ENCODE peak calls at places on chromosomes 1 and 21, in nine cellular contexts. One of them, this sample, is unnamed.

GRCh38 chr1:159957824-159958268 is 3.8 kb upstream of the SLAMF9 start:
- DNase-seq in IMR-90: no peak
- DNase-seq in glutamatergic neuron: no peak
- DNase-seq in nephron progenitor cell: no peak
- DNase-seq in omental fat pad: no peak
- DNase-seq in Panc1: no peak
- DNase-seq in transverse colon: no peak
- DNase-seq in lower lobe of right lung: no peak
- DNase-seq in brain microvascular endothelial cell: no peak
- DNase-seq in this sample: no peak

GRCh38 chr1:186765446-186765845 is 63.3 kb upstream of the PLA2G4A start:
- DNase-seq in IMR-90: no peak
- DNase-seq in glutamatergic neuron: no peak
- DNase-seq in nephron progenitor cell: no peak
- DNase-seq in omental fat pad: no peak
- DNase-seq in Panc1: no peak
- DNase-seq in transverse colon: no peak
- DNase-seq in lower lobe of right lung: no peak
- DNase-seq in brain microvascular endothelial cell: no peak
- DNase-seq in this sample: no peak

GRCh38 chr1:188906921-188907641 is 1570.6 kb downstream of the BRINP3 start:
- DNase-seq in IMR-90: no peak
- DNase-seq in glutamatergic neuron: no peak
- DNase-seq in nephron progenitor cell: no peak
- DNase-seq in omental fat pad: no peak
- DNase-seq in Panc1: no peak
- DNase-seq in transverse colon: no peak
- DNase-seq in lower lobe of right lung: no peak
- DNase-seq in brain microvascular endothelial cell: no peak
- DNase-seq in this sample: no peak

GRCh38 chr1:50228871-50229384 is 120.2 kb downstream of the ELAVL4 start:
- DNase-seq in IMR-90: no peak
- DNase-seq in glutamatergic neuron: no peak
- DNase-seq in nephron progenitor cell: no peak
- DNase-seq in omental fat pad: no peak
- DNase-seq in Panc1: no peak
- DNase-seq in transverse colon: no peak
- DNase-seq in lower lobe of right lung: no peak
- DNase-seq in brain microvascular endothelial cell: no peak
- DNase-seq in this sample: no peak

GRCh38 chr1:102836991-102837390 is 271.3 kb downstream of the COL11A1 start:
- DNase-seq in IMR-90: no peak
- DNase-seq in glutamatergic neuron: no peak
- DNase-seq in nephron progenitor cell: no peak
- DNase-seq in omental fat pad: no peak
- DNase-seq in Panc1: no peak
- DNase-seq in transverse colon: no peak
- DNase-seq in lower lobe of right lung: no peak
- DNase-seq in brain microvascular endothelial cell: no peak
- DNase-seq in this sample: no peak

GRCh38 chr1:184061396-184062003 is 10.0 kb downstream of the TSEN15 start:
- DNase-seq in IMR-90: peak; percentile 88
- DNase-seq in glutamatergic neuron: no peak
- DNase-seq in nephron progenitor cell: no peak
- DNase-seq in omental fat pad: no peak
- DNase-seq in Panc1: no peak
- DNase-seq in transverse colon: no peak
- DNase-seq in lower lobe of right lung: no peak
- DNase-seq in brain microvascular endothelial cell: peak; percentile 64
- DNase-seq in this sample: peak; percentile 84

GRCh38 chr1:236904874-236905741 is 99.1 kb downstream of the MT1HL1 start:
- DNase-seq in IMR-90: peak; percentile 94
- DNase-seq in glutamatergic neuron: no peak
- DNase-seq in nephron progenitor cell: no peak
- DNase-seq in omental fat pad: no peak
- DNase-seq in Panc1: peak; percentile 85
- DNase-seq in transverse colon: no peak
- DNase-seq in lower lobe of right lung: no peak
- DNase-seq in brain microvascular endothelial cell: peak; percentile 79
- DNase-seq in this sample: peak; percentile 93

GRCh38 chr1:87179076-87179475 is 149.6 kb upstream of the LMO4 start:
- DNase-seq in IMR-90: no peak
- DNase-seq in glutamatergic neuron: no peak
- DNase-seq in nephron progenitor cell: no peak
- DNase-seq in omental fat pad: no peak
- DNase-seq in Panc1: no peak
- DNase-seq in transverse colon: no peak
- DNase-seq in lower lobe of right lung: no peak
- DNase-seq in brain microvascular endothelial cell: no peak
- DNase-seq in this sample: no peak

GRCh38 chr1:245051349-245052221 is 103.2 kb upstream of the KIF26B start:
- DNase-seq in IMR-90: peak; percentile 62
- DNase-seq in glutamatergic neuron: no peak
- DNase-seq in nephron progenitor cell: no peak
- DNase-seq in omental fat pad: no peak
- DNase-seq in Panc1: no peak
- DNase-seq in transverse colon: no peak
- DNase-seq in lower lobe of right lung: peak; percentile 80
- DNase-seq in brain microvascular endothelial cell: no peak
- DNase-seq in this sample: peak; percentile 24

GRCh38 chr1:94925561-94926364 is 1.1 kb downstream of the CNN3 start:
- DNase-seq in IMR-90: peak; percentile 87
- DNase-seq in glutamatergic neuron: peak; percentile 82
- DNase-seq in nephron progenitor cell: peak; percentile 84
- DNase-seq in omental fat pad: peak; percentile 39
- DNase-seq in Panc1: no peak
- DNase-seq in transverse colon: peak; percentile 51
- DNase-seq in lower lobe of right lung: peak; percentile 57
- DNase-seq in brain microvascular endothelial cell: peak; percentile 78
- DNase-seq in this sample: peak; percentile 94

GRCh38 chr1:78126506-78126905 is 80.7 kb downstream of the GIPC2 start:
- DNase-seq in IMR-90: no peak
- DNase-seq in glutamatergic neuron: no peak
- DNase-seq in nephron progenitor cell: no peak
- DNase-seq in omental fat pad: no peak
- DNase-seq in Panc1: no peak
- DNase-seq in transverse colon: no peak
- DNase-seq in lower lobe of right lung: no peak
- DNase-seq in brain microvascular endothelial cell: no peak
- DNase-seq in this sample: peak; percentile 9

GRCh38 chr1:205985330-205986005 is 17.7 kb downstream of the RAB7B start:
- DNase-seq in IMR-90: no peak
- DNase-seq in glutamatergic neuron: no peak
- DNase-seq in nephron progenitor cell: no peak
- DNase-seq in omental fat pad: no peak
- DNase-seq in Panc1: no peak
- DNase-seq in transverse colon: no peak
- DNase-seq in lower lobe of right lung: no peak
- DNase-seq in brain microvascular endothelial cell: no peak
- DNase-seq in this sample: peak; percentile 39

GRCh38 chr1:5983361-5984103 is 8.7 kb downstream of the NPHP4 start:
- DNase-seq in IMR-90: peak; percentile 94
- DNase-seq in glutamatergic neuron: no peak
- DNase-seq in nephron progenitor cell: no peak
- DNase-seq in omental fat pad: no peak
- DNase-seq in Panc1: no peak
- DNase-seq in transverse colon: no peak
- DNase-seq in lower lobe of right lung: no peak
- DNase-seq in brain microvascular endothelial cell: peak; percentile 44
- DNase-seq in this sample: peak; percentile 74

GRCh38 chr21:37916795-37917142 is 512 bp upstream of the KCNJ6 start:
- DNase-seq in IMR-90: no peak
- DNase-seq in glutamatergic neuron: peak; percentile 90
- DNase-seq in nephron progenitor cell: peak; percentile 72
- DNase-seq in omental fat pad: no peak
- DNase-seq in Panc1: no peak
- DNase-seq in transverse colon: no peak
- DNase-seq in lower lobe of right lung: no peak
- DNase-seq in brain microvascular endothelial cell: no peak
- DNase-seq in this sample: no peak

GRCh38 chr21:37917612-37918011 is 1.4 kb upstream of the KCNJ6 start:
- DNase-seq in IMR-90: peak; percentile 87
- DNase-seq in glutamatergic neuron: no peak
- DNase-seq in nephron progenitor cell: no peak
- DNase-seq in omental fat pad: no peak
- DNase-seq in Panc1: no peak
- DNase-seq in transverse colon: no peak
- DNase-seq in lower lobe of right lung: no peak
- DNase-seq in brain microvascular endothelial cell: peak; percentile 46
- DNase-seq in this sample: peak; percentile 31

GRCh38 chr21:37915516-37915915 is 741 bp downstream of the KCNJ6 start:
- DNase-seq in IMR-90: no peak
- DNase-seq in glutamatergic neuron: peak; percentile 72
- DNase-seq in nephron progenitor cell: peak; percentile 23
- DNase-seq in omental fat pad: no peak
- DNase-seq in Panc1: no peak
- DNase-seq in transverse colon: no peak
- DNase-seq in lower lobe of right lung: no peak
- DNase-seq in brain microvascular endothelial cell: no peak
- DNase-seq in this sample: no peak

GRCh38 chr21:37914211-37914900 is 1.9 kb downstream of the KCNJ6 start:
- DNase-seq in IMR-90: peak; percentile 22
- DNase-seq in glutamatergic neuron: peak; percentile 28
- DNase-seq in nephron progenitor cell: peak; percentile 93
- DNase-seq in omental fat pad: no peak
- DNase-seq in Panc1: no peak
- DNase-seq in transverse colon: no peak
- DNase-seq in lower lobe of right lung: peak; percentile 57
- DNase-seq in brain microvascular endothelial cell: peak; percentile 3
- DNase-seq in this sample: peak; percentile 10

GRCh38 chr21:37915941-37916794 is at the start of gene KCNJ6:
- DNase-seq in IMR-90: peak; percentile 52
- DNase-seq in glutamatergic neuron: peak; percentile 93
- DNase-seq in nephron progenitor cell: peak; percentile 88
- DNase-seq in omental fat pad: no peak
- DNase-seq in Panc1: no peak
- DNase-seq in transverse colon: no peak
- DNase-seq in lower lobe of right lung: peak; percentile 63
- DNase-seq in brain microvascular endothelial cell: peak; percentile 25
- DNase-seq in this sample: peak; percentile 17
- TF ChIP-seq CTCF in IMR-90: peak; percentile 91
- TF ChIP-seq CTCF in glutamatergic neuron: peak; percentile 77
- TF ChIP-seq CTCF in nephron progenitor cell: peak; percentile 60
- TF ChIP-seq CTCF in omental fat pad: no peak
- TF ChIP-seq CTCF in Panc1: peak; percentile 76
- TF ChIP-seq CTCF in transverse colon: no peak
- TF ChIP-seq CTCF in lower lobe of right lung: peak; percentile 48
- TF ChIP-seq CTCF in brain microvascular endothelial cell: peak; percentile 81
- TF ChIP-seq CTCF in this sample: peak; percentile 35

DNA sequence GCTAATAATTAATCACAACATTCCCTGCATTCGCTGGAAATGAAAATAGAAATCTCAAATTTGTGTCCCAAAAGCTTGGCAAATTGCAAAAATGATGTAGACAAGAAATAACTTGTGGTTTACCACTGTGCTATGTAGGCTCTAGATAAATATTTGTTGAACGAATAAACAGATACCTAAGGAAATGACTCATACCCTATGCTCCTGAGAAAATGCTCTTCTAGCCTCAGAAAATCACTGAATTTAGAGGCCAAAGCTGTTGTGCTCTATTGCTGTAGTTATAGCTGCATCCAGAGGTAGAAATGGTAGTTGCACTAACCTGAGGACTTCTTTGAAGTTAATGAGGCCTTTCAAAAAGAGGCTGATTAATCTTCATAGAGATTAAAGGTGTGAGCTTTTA is 142.0 kb upstream of the ZNHIT6 start:
- DNase-seq in IMR-90: peak; percentile 95
- DNase-seq in glutamatergic neuron: no peak
- DNase-seq in nephron progenitor cell: no peak
- DNase-seq in omental fat pad: no peak
- DNase-seq in Panc1: peak; percentile 91
- DNase-seq in transverse colon: no peak
- DNase-seq in lower lobe of right lung: no peak
- DNase-seq in brain microvascular endothelial cell: peak; percentile 84
- DNase-seq in this sample: peak; percentile 96
- TF ChIP-seq CTCF in IMR-90: peak; percentile 54
- TF ChIP-seq CTCF in glutamatergic neuron: no peak
- TF ChIP-seq CTCF in nephron progenitor cell: no peak
- TF ChIP-seq CTCF in omental fat pad: no peak
- TF ChIP-seq CTCF in Panc1: peak; percentile 73
- TF ChIP-seq CTCF in transverse colon: no peak
- TF ChIP-seq CTCF in lower lobe of right lung: no peak
- TF ChIP-seq CTCF in brain microvascular endothelial cell: peak; percentile 56
- TF ChIP-seq CTCF in this sample: peak; percentile 38

GRCh38 chr1:163706915-163707314 is 385.2 kb downstream of the NUF2 start:
- DNase-seq in IMR-90: no peak
- DNase-seq in glutamatergic neuron: no peak
- DNase-seq in nephron progenitor cell: no peak
- DNase-seq in omental fat pad: no peak
- DNase-seq in Panc1: no peak
- DNase-seq in transverse colon: no peak
- DNase-seq in lower lobe of right lung: no peak
- DNase-seq in brain microvascular endothelial cell: no peak
- DNase-seq in this sample: no peak

GRCh38 chr1:163697137-163697536 is 375.4 kb downstream of the NUF2 start:
- DNase-seq in IMR-90: no peak
- DNase-seq in glutamatergic neuron: no peak
- DNase-seq in nephron progenitor cell: no peak
- DNase-seq in omental fat pad: no peak
- DNase-seq in Panc1: no peak
- DNase-seq in transverse colon: no peak
- DNase-seq in lower lobe of right lung: no peak
- DNase-seq in brain microvascular endothelial cell: no peak
- DNase-seq in this sample: no peak

GRCh38 chr1:163703794-163704193 is 382.0 kb downstream of the NUF2 start:
- DNase-seq in IMR-90: no peak
- DNase-seq in glutamatergic neuron: no peak
- DNase-seq in nephron progenitor cell: no peak
- DNase-seq in omental fat pad: no peak
- DNase-seq in Panc1: no peak
- DNase-seq in transverse colon: no peak
- DNase-seq in lower lobe of right lung: no peak
- DNase-seq in brain microvascular endothelial cell: no peak
- DNase-seq in this sample: no peak

DNA sequence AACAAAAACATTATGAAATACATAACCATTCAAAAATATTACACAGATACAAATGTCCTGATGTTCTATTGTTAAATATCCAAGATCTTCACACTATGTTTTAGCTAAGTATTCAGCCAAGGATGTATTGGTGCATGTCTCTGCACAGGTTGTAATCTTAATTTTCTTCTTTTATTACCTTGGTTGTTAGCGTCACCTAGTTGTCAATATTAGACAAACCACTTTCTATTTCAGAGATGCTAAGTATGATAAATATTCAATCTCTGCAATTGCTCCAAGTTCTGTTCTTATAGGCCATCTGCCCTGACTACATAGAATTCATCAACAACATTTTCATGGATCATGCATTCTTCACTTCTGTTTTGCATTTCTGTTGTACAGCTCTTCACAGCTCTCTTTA is 380.0 kb downstream of the NUF2 start:
- DNase-seq in IMR-90: no peak
- DNase-seq in glutamatergic neuron: no peak
- DNase-seq in nephron progenitor cell: no peak
- DNase-seq in omental fat pad: no peak
- DNase-seq in Panc1: no peak
- DNase-seq in transverse colon: no peak
- DNase-seq in lower lobe of right lung: no peak
- DNase-seq in brain microvascular endothelial cell: no peak
- DNase-seq in this sample: no peak
- TF ChIP-seq CTCF in IMR-90: no peak
- TF ChIP-seq CTCF in glutamatergic neuron: no peak
- TF ChIP-seq CTCF in nephron progenitor cell: no peak
- TF ChIP-seq CTCF in omental fat pad: no peak
- TF ChIP-seq CTCF in Panc1: no peak
- TF ChIP-seq CTCF in transverse colon: no peak
- TF ChIP-seq CTCF in lower lobe of right lung: no peak
- TF ChIP-seq CTCF in brain microvascular endothelial cell: no peak
- TF ChIP-seq CTCF in this sample: no peak

GRCh38 chr1:32242341-32242851 is 4.6 kb upstream of the FAM167B start:
- DNase-seq in IMR-90: no peak
- DNase-seq in glutamatergic neuron: no peak
- DNase-seq in nephron progenitor cell: peak; percentile 32
- DNase-seq in omental fat pad: no peak
- DNase-seq in Panc1: no peak
- DNase-seq in transverse colon: peak; percentile 48
- DNase-seq in lower lobe of right lung: no peak
- DNase-seq in brain microvascular endothelial cell: no peak
- DNase-seq in this sample: no peak
- TF ChIP-seq CTCF in IMR-90: no peak
- TF ChIP-seq CTCF in glutamatergic neuron: no peak
- TF ChIP-seq CTCF in nephron progenitor cell: no peak
- TF ChIP-seq CTCF in omental fat pad: no peak
- TF ChIP-seq CTCF in Panc1: no peak
- TF ChIP-seq CTCF in transverse colon: no peak
- TF ChIP-seq CTCF in lower lobe of right lung: no peak
- TF ChIP-seq CTCF in brain microvascular endothelial cell: no peak
- TF ChIP-seq CTCF in this sample: no peak

This sample was measured in astrocyte.